ENCODE peak calls at places on chromosomes 4 and X, in six cellular contexts. One of them, this sample, is unnamed.

GRCh38 chr4:3192188-3192587 is 56.8 kb upstream of the MSANTD1 start:
- DNase-seq in DMS153: no peak
- DNase-seq in G401: no peak
- DNase-seq in colonic mucosa: no peak
- DNase-seq in fibroblast of mammary gland: no peak
- DNase-seq in NCI-H1092: no peak
- DNase-seq in this sample: no peak

GRCh38 chrX:137119049-137119448 is 85.3 kb upstream of the GPR101 start:
- DNase-seq in colonic mucosa: no peak
- DNase-seq in fibroblast of mammary gland: no peak
- DNase-seq in G401: no peak
- DNase-seq in NCI-H1092: no peak
- DNase-seq in DMS153: no peak
- DNase-seq in this sample: no peak

GRCh38 chr4:114980932-114981693 is 132.3 kb downstream of the NDST4 start:
- DNase-seq in fibroblast of mammary gland: peak; percentile 73
- DNase-seq in DMS153: no peak
- DNase-seq in colonic mucosa: no peak
- DNase-seq in G401: no peak
- DNase-seq in NCI-H1092: no peak
- DNase-seq in this sample: no peak

GRCh38 chr4:6963139-6963611 is 53.5 kb downstream of the TBC1D14 start:
- DNase-seq in DMS153: no peak
- DNase-seq in fibroblast of mammary gland: no peak
- DNase-seq in colonic mucosa: no peak
- DNase-seq in G401: no peak
- DNase-seq in NCI-H1092: no peak
- DNase-seq in this sample: no peak

GRCh38 chrX:134246282-134246681 is 9.3 kb downstream of the CCDC160 start:
- DNase-seq in NCI-H1092: no peak
- DNase-seq in DMS153: no peak
- DNase-seq in colonic mucosa: no peak
- DNase-seq in G401: peak; percentile 30
- DNase-seq in fibroblast of mammary gland: peak; percentile 11
- DNase-seq in this sample: no peak

GRCh38 chrX:39757971-39758370 is 339.8 kb downstream of the BCOR start:
- DNase-seq in colonic mucosa: no peak
- DNase-seq in fibroblast of mammary gland: peak; percentile 55
- DNase-seq in DMS153: no peak
- DNase-seq in NCI-H1092: no peak
- DNase-seq in G401: no peak
- DNase-seq in this sample: no peak

GRCh38 chr4:101178731-101179130 is 168.6 kb downstream of the PPP3CA start:
- DNase-seq in NCI-H1092: no peak
- DNase-seq in colonic mucosa: no peak
- DNase-seq in fibroblast of mammary gland: peak; percentile 69
- DNase-seq in DMS153: no peak
- DNase-seq in G401: no peak
- DNase-seq in this sample: no peak

GRCh38 chrX:25524150-25524549 is 508.4 kb upstream of the ARX start:
- DNase-seq in G401: no peak
- DNase-seq in colonic mucosa: no peak
- DNase-seq in DMS153: peak; percentile 0
- DNase-seq in NCI-H1092: no peak
- DNase-seq in fibroblast of mammary gland: peak; percentile 36
- DNase-seq in this sample: no peak

GRCh38 chr4:139852612-139853269 is 187.1 kb downstream of the MGST2 start:
- DNase-seq in fibroblast of mammary gland: peak; percentile 12
- DNase-seq in colonic mucosa: no peak
- DNase-seq in G401: no peak
- DNase-seq in NCI-H1092: no peak
- DNase-seq in DMS153: no peak
- DNase-seq in this sample: no peak

GRCh38 chrX:145729635-145730034 is 88.0 kb upstream of the SLITRK2 start:
- DNase-seq in NCI-H1092: no peak
- DNase-seq in colonic mucosa: no peak
- DNase-seq in fibroblast of mammary gland: peak; percentile 72
- DNase-seq in DMS153: no peak
- DNase-seq in G401: no peak
- DNase-seq in this sample: no peak

GRCh38 chr4:77092832-77093800 is 17.3 kb upstream of the CCNI start:
- DNase-seq in G401: no peak
- DNase-seq in NCI-H1092: no peak
- DNase-seq in fibroblast of mammary gland: peak; percentile 7
- DNase-seq in colonic mucosa: no peak
- DNase-seq in DMS153: no peak
- DNase-seq in this sample: no peak

GRCh38 chrX:30275498-30275897 is 28.6 kb downstream of the MAGEB1 start:
- DNase-seq in DMS153: no peak
- DNase-seq in colonic mucosa: no peak
- DNase-seq in NCI-H1092: no peak
- DNase-seq in G401: no peak
- DNase-seq in fibroblast of mammary gland: peak; percentile 54
- DNase-seq in this sample: no peak

GRCh38 chrX:40168183-40169015 is 70.6 kb upstream of the BCOR start:
- DNase-seq in DMS153: peak; percentile 53
- DNase-seq in fibroblast of mammary gland: no peak
- DNase-seq in NCI-H1092: no peak
- DNase-seq in colonic mucosa: no peak
- DNase-seq in G401: no peak
- DNase-seq in this sample: no peak

GRCh38 chr4:90246841-90247240 is 119.6 kb downstream of the CCSER1 start:
- DNase-seq in fibroblast of mammary gland: no peak
- DNase-seq in NCI-H1092: no peak
- DNase-seq in colonic mucosa: no peak
- DNase-seq in DMS153: no peak
- DNase-seq in G401: no peak
- DNase-seq in this sample: no peak

GRCh38 chrX:25536307-25536970 is 520.7 kb upstream of the ARX start:
- DNase-seq in G401: no peak
- DNase-seq in NCI-H1092: peak; percentile 1
- DNase-seq in fibroblast of mammary gland: no peak
- DNase-seq in colonic mucosa: no peak
- DNase-seq in DMS153: no peak
- DNase-seq in this sample: peak; percentile 1

GRCh38 chrX:14489437-14489836 is 39.9 kb upstream of the GLRA2 start:
- DNase-seq in NCI-H1092: no peak
- DNase-seq in colonic mucosa: no peak
- DNase-seq in DMS153: no peak
- DNase-seq in G401: no peak
- DNase-seq in fibroblast of mammary gland: no peak
- DNase-seq in this sample: no peak

GRCh38 chr4:2281575-2282343 is 19.9 kb upstream of the MXD4 start:
- DNase-seq in G401: no peak
- DNase-seq in DMS153: no peak
- DNase-seq in fibroblast of mammary gland: no peak
- DNase-seq in NCI-H1092: no peak
- DNase-seq in colonic mucosa: no peak
- DNase-seq in this sample: no peak